ENCODE peak calls at places on chromosomes 6 and 20, in eight cellular contexts. I, W, P, G, T, O, F and Y are unnamed samples.

GRCh38 chr6:25302677-25303128 is 23.5 kb downstream of the CARMIL1 start:
- DNase-seq in I (no peak), W (peak; percentile 93), P (no peak), G (no peak), T (no peak), O (no peak), F (no peak), Y (no peak)

GRCh38 chr6:147642458-147642857 is 134.0 kb downstream of the SAMD5 start:
- DNase-seq in I (no peak), W (peak; percentile 1), P (no peak), G (no peak), T (no peak), O (no peak), F (no peak), Y (no peak)

GRCh38 chr6:23647045-23647444 is 479.0 kb upstream of the NRSN1 start:
- DNase-seq in I (no peak), W (no peak), P (no peak), G (no peak), T (no peak), O (no peak), F (no peak), Y (no peak)

GRCh38 chr6:108559884-108560462 is 744 bp upstream of the FOXO3 start:
- DNase-seq in I (no peak), W (peak; percentile 85), P (peak; percentile 93), G (peak; percentile 38), T (peak; percentile 74), O (peak; percentile 19), F (no peak), Y (peak; percentile 68)

GRCh38 chr6:26300043-26300331 is 65.0 kb upstream of the BTN3A2 start:
- DNase-seq in I (no peak), W (no peak), P (no peak), G (no peak), T (no peak), O (no peak), F (no peak), Y (no peak)

GRCh38 chr20:45489083-45489531 is 19.6 kb downstream of the WFDC2 start:
- DNase-seq in I (no peak), W (peak; percentile 29), P (no peak), G (peak; percentile 56), T (no peak), O (no peak), F (no peak), Y (no peak)

GRCh38 chr20:4546786-4547185 is 174.9 kb upstream of the PRND start:
- DNase-seq in I (no peak), W (peak; percentile 87), P (no peak), G (peak; percentile 92), T (no peak), O (no peak), F (no peak), Y (no peak)

GRCh38 chr6:26249709-26249958 is 115.4 kb upstream of the BTN3A2 start:
- DNase-seq in I (no peak), W (no peak), P (peak; percentile 66), G (no peak), T (no peak), O (peak; percentile 22), F (peak; percentile 85), Y (peak; percentile 22)

GRCh38 chr6:19788684-19789083 is 48.5 kb upstream of the ID4 start:
- DNase-seq in I (no peak), W (no peak), P (no peak), G (no peak), T (no peak), O (no peak), F (no peak), Y (no peak)

GRCh38 chr20:32440758-32441078 is 82.6 kb downstream of the ASXL1 start:
- DNase-seq in I (no peak), W (no peak), P (peak; percentile 20), G (no peak), T (no peak), O (no peak), F (no peak), Y (no peak)

GRCh38 chr6:134589512-134589911 is 271.6 kb upstream of the SGK1 start:
- DNase-seq in I (no peak), W (peak; percentile 99), P (no peak), G (peak; percentile 92), T (no peak), O (no peak), F (no peak), Y (no peak)

GRCh38 chr20:50916934-50917333 is 14.3 kb downstream of the ADNP start:
- DNase-seq in I (no peak), W (no peak), P (no peak), G (no peak), T (no peak), O (no peak), F (no peak), Y (no peak)

GRCh38 chr20:835220-836045 is 1.9 kb downstream of the FAM110A start:
- DNase-seq in I (peak; percentile 82), W (no peak), P (no peak), G (no peak), T (peak; percentile 87), O (no peak), F (no peak), Y (no peak)

GRCh38 chr20:6402026-6402425 is 279.2 kb upstream of the FERMT1 start:
- DNase-seq in I (no peak), W (no peak), P (no peak), G (no peak), T (no peak), O (no peak), F (no peak), Y (no peak)

GRCh38 chr6:159008656-159009288 is 8.8 kb upstream of the RSPH3 start:
- DNase-seq in I (no peak), W (peak; percentile 65), P (no peak), G (peak; percentile 52), T (no peak), O (no peak), F (peak; percentile 77), Y (no peak)

GRCh38 chr6:30990422-30991086 is 7.0 kb downstream of the MUC21 start:
- DNase-seq in I (no peak), W (no peak), P (no peak), G (no peak), T (no peak), O (peak; percentile 6), F (peak; percentile 73), Y (no peak)

GRCh38 chr6:89956182-89956581 is 61.9 kb downstream of the GJA10 start:
- DNase-seq in I (no peak), W (no peak), P (no peak), G (no peak), T (no peak), O (no peak), F (no peak), Y (no peak)

GRCh38 chr20:14336667-14337066 is 745 bp downstream of the FLRT3 start:
- DNase-seq in I (no peak), W (peak; percentile 48), P (no peak), G (peak; percentile 18), T (no peak), O (no peak), F (no peak), Y (no peak)

GRCh38 chr20:23165307-23165750 is 79.2 kb upstream of the CD93 start:
- DNase-seq in I (no peak), W (no peak), P (no peak), G (no peak), T (no peak), O (no peak), F (no peak), Y (no peak)

GRCh38 chr20:13302647-13303425 is 81.8 kb downstream of the ISM1 start:
- DNase-seq in I (no peak), W (peak; percentile 60), P (no peak), G (peak; percentile 45), T (no peak), O (peak; percentile 26), F (peak; percentile 43), Y (no peak)

GRCh38 chr20:34921436-34921835 is 34.2 kb downstream of the GSS start:
- DNase-seq in I (no peak), W (peak; percentile 44), P (no peak), G (no peak), T (no peak), O (no peak), F (no peak), Y (no peak)

GRCh38 chr6:131101911-131102680 is 33.2 kb upstream of the AKAP7 start:
- DNase-seq in I (no peak), W (peak; percentile 35), P (no peak), G (peak; percentile 26), T (no peak), O (no peak), F (no peak), Y (no peak)
- H3K27ac ChIP-seq in I (no peak overlapping the region), W (no peak overlapping the region), P (no peak overlapping the region), G (no peak overlapping the region), T (no peak overlapping the region), O (no peak overlapping the region), F (no peak overlapping the region), Y (no peak overlapping the region)

DNA sequence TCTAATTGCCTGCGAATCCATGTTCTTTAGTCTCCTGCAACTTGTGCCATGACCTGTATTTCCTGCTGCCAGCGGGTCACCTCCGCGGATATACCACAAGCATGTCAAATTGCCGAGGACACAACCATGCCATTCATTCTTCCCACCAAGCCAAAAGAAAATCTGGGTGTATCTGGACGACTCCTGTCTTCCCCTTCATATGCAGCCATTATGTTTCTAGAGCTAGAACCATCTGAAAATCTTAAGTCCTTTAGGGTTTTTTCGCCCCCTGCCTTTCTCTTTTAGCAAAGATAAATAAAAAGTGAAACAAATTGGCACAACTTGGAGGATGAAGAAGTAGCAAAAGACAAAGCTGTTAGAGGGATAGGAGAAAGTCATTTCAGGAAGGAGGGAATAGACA is 242.6 kb downstream of the ARID1B start:
- DNase-seq in I (no peak), W (peak; percentile 36), P (no peak), G (no peak), T (no peak), O (no peak), F (peak; percentile 37), Y (no peak)
- H3K27ac ChIP-seq in I (no peak overlapping the region), W (peak overlapping the region; percentile 99), P (peak overlapping the region; percentile 100), G (no peak overlapping the region), T (peak overlapping the region; percentile 100), O (no peak overlapping the region), F (peak overlapping the region; percentile 99), Y (no peak overlapping the region)

DNA sequence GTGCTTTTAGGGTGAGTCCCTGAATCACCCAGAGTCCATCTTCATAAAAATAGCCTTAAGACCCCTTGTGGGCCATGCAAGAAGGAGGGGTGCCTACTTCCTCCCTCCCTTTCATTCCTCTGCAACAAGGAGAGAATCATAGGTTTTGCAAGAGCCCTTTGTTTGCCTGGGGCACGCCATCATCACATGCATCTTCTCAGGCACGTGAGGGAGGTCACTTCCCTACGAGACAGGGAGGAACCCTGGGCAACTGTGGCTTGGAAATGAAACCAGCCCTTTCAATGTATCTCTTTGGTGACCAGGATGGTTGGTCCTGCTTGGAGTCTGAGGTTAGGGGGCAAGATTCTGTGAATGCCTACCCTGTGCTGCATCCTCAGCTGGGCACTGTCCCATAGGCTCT is 194.8 kb downstream of the MAFB start:
- DNase-seq in I (no peak), W (no peak), P (peak; percentile 75), G (no peak), T (peak; percentile 33), O (no peak), F (no peak), Y (peak; percentile 5)
- H3K27ac ChIP-seq in I (no peak overlapping the region), W (no peak overlapping the region), P (no peak overlapping the region), G (no peak overlapping the region), T (no peak overlapping the region), O (no peak overlapping the region), F (no peak overlapping the region), Y (no peak overlapping the region)

DNA sequence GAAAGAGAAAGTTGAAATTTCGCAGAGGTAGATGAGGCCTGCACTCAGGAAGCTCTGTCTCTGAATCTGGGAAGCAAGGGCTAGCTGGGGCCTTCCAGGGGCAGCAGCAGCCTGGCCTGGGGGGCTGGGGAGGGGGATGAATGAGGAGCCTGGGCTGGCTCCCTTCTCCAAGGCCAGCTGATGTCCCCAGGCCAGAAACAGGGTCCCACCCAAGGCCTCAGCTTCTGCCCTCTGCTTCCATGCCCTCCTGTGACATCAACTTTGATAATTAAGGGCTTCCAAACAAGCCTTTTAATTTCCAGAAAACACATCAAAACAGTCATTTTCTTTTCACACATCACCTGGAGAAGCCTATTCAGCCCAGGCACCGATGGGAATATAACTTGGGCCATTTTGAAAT is 15.4 kb downstream of the TFAP2A start:
- DNase-seq in I (no peak), W (no peak), P (no peak), G (no peak), T (no peak), O (no peak), F (no peak), Y (no peak)
- H3K27ac ChIP-seq in I (no peak overlapping the region), W (no peak overlapping the region), P (no peak overlapping the region), G (peak overlapping the region; percentile 80), T (no peak overlapping the region), O (no peak overlapping the region), F (no peak overlapping the region), Y (no peak overlapping the region)